ENCODE peak calls at places on chromosomes 11 and 22, in seven cellular contexts. One of them, this sample, is unnamed. For H3K4me1 and H3K36me3, the result is how much of the 10 kb centered on the place peaks cover.

GRCh38 chr11:106670069-106670468 is 348.2 kb downstream of the GUCY1A2 start:
- DNase-seq in tibial artery: no peak
- DNase-seq in cardiac muscle cell: no peak
- DNase-seq in mammary epithelial cell: no peak
- DNase-seq in left ventricle myocardium inferior: no peak
- DNase-seq in aorta: no peak
- DNase-seq in fibroblast of lung: no peak
- DNase-seq in this sample: no peak

GRCh38 chr22:23113847-23114720 is 27.7 kb downstream of the RSPH14 start:
- DNase-seq in left ventricle myocardium inferior: no peak
- DNase-seq in mammary epithelial cell: no peak
- DNase-seq in cardiac muscle cell: no peak
- DNase-seq in aorta: no peak
- DNase-seq in tibial artery: no peak
- DNase-seq in fibroblast of lung: no peak
- DNase-seq in this sample: no peak

GRCh38 chr11:36509265-36509664 is 807 bp downstream of the TRAF6 start:
- DNase-seq in cardiac muscle cell: peak
- DNase-seq in fibroblast of lung: peak
- DNase-seq in mammary epithelial cell: peak
- DNase-seq in left ventricle myocardium inferior: no peak
- DNase-seq in aorta: no peak
- DNase-seq in tibial artery: no peak
- DNase-seq in this sample: no peak

GRCh38 chr22:22944268-22944985 is 56.8 kb downstream of the IGLL5 start:
- DNase-seq in left ventricle myocardium inferior: no peak
- DNase-seq in fibroblast of lung: no peak
- DNase-seq in cardiac muscle cell: no peak
- DNase-seq in tibial artery: no peak
- DNase-seq in mammary epithelial cell: no peak
- DNase-seq in aorta: no peak
- DNase-seq in this sample: no peak

GRCh38 chr22:20130319-20130718 is 1.3 kb upstream of the ZDHHC8 start:
- DNase-seq in left ventricle myocardium inferior: no peak
- DNase-seq in mammary epithelial cell: no peak
- DNase-seq in fibroblast of lung: no peak
- DNase-seq in tibial artery: no peak
- DNase-seq in cardiac muscle cell: no peak
- DNase-seq in aorta: no peak
- DNase-seq in this sample: no peak

GRCh38 chr11:16154715-16155396 is 201.5 kb downstream of the SOX6 start:
- DNase-seq in cardiac muscle cell: peak
- DNase-seq in left ventricle myocardium inferior: no peak
- DNase-seq in aorta: no peak
- DNase-seq in mammary epithelial cell: peak
- DNase-seq in fibroblast of lung: no peak
- DNase-seq in tibial artery: no peak
- DNase-seq in this sample: no peak

GRCh38 chr11:67996622-67997459 is 7.1 kb downstream of the UNC93B1 start:
- DNase-seq in mammary epithelial cell: no peak
- DNase-seq in aorta: peak
- DNase-seq in cardiac muscle cell: peak
- DNase-seq in tibial artery: no peak
- DNase-seq in fibroblast of lung: peak
- DNase-seq in left ventricle myocardium inferior: peak
- DNase-seq in this sample: no peak

GRCh38 chr11:9144828-9145227 is 53.4 kb upstream of the SCUBE2 start:
- DNase-seq in left ventricle myocardium inferior: no peak
- DNase-seq in aorta: no peak
- DNase-seq in tibial artery: no peak
- DNase-seq in cardiac muscle cell: no peak
- DNase-seq in fibroblast of lung: no peak
- DNase-seq in mammary epithelial cell: peak
- DNase-seq in this sample: no peak

GRCh38 chr11:72793081-72793451 is 781 bp downstream of the STARD10 start:
- DNase-seq in cardiac muscle cell: no peak
- DNase-seq in left ventricle myocardium inferior: no peak
- DNase-seq in mammary epithelial cell: no peak
- DNase-seq in tibial artery: no peak
- DNase-seq in fibroblast of lung: no peak
- DNase-seq in aorta: no peak
- DNase-seq in this sample: no peak

GRCh38 chr11:127110542-127110941 is 110.0 kb upstream of the KIRREL3 start:
- DNase-seq in aorta: no peak
- DNase-seq in mammary epithelial cell: no peak
- DNase-seq in left ventricle myocardium inferior: no peak
- DNase-seq in fibroblast of lung: no peak
- DNase-seq in cardiac muscle cell: no peak
- DNase-seq in tibial artery: no peak
- DNase-seq in this sample: no peak

GRCh38 chr11:94129505-94130335 is 1.1 kb downstream of the PANX1 start:
- DNase-seq in cardiac muscle cell: peak
- DNase-seq in tibial artery: no peak
- DNase-seq in fibroblast of lung: peak
- DNase-seq in mammary epithelial cell: no peak
- DNase-seq in aorta: no peak
- DNase-seq in left ventricle myocardium inferior: no peak
- DNase-seq in this sample: no peak

GRCh38 chr11:115201121-115201792 is 303.0 kb downstream of the CADM1 start:
- DNase-seq in left ventricle myocardium inferior: no peak
- DNase-seq in fibroblast of lung: peak
- DNase-seq in aorta: no peak
- DNase-seq in mammary epithelial cell: peak
- DNase-seq in tibial artery: no peak
- DNase-seq in cardiac muscle cell: no peak
- DNase-seq in this sample: no peak

GRCh38 chr11:22792497-22792896 is 37.1 kb downstream of the SVIP start:
- DNase-seq in left ventricle myocardium inferior: no peak
- DNase-seq in fibroblast of lung: peak
- DNase-seq in mammary epithelial cell: peak
- DNase-seq in aorta: no peak
- DNase-seq in cardiac muscle cell: peak
- DNase-seq in tibial artery: no peak
- DNase-seq in this sample: no peak

GRCh38 chr11:68889948-68890446 is 13.6 kb downstream of the MRPL21 start:
- DNase-seq in left ventricle myocardium inferior: peak
- DNase-seq in mammary epithelial cell: no peak
- DNase-seq in tibial artery: peak
- DNase-seq in aorta: peak
- DNase-seq in cardiac muscle cell: peak
- DNase-seq in fibroblast of lung: peak
- DNase-seq in this sample: no peak

GRCh38 chr11:130612291-130612802 is 163.9 kb downstream of the ADAMTS15 start:
- DNase-seq in tibial artery: peak
- DNase-seq in fibroblast of lung: peak
- DNase-seq in cardiac muscle cell: peak
- DNase-seq in mammary epithelial cell: peak
- DNase-seq in aorta: no peak
- DNase-seq in left ventricle myocardium inferior: no peak
- DNase-seq in this sample: no peak
- H3K27ac ChIP-seq in tibial artery: peak
- H3K27ac ChIP-seq in fibroblast of lung: peak
- H3K27ac ChIP-seq in cardiac muscle cell: peak
- H3K27ac ChIP-seq in mammary epithelial cell: peak
- H3K27ac ChIP-seq in aorta: peak
- H3K27ac ChIP-seq in left ventricle myocardium inferior: peak
- H3K27ac ChIP-seq in this sample: no peak

GRCh38 chr11:114168691-114169090 is 109.2 kb downstream of the ZBTB16 start:
- DNase-seq in mammary epithelial cell: no peak
- DNase-seq in aorta: no peak
- DNase-seq in fibroblast of lung: no peak
- DNase-seq in cardiac muscle cell: no peak
- DNase-seq in left ventricle myocardium inferior: no peak
- DNase-seq in tibial artery: no peak
- DNase-seq in this sample: no peak

GRCh38 chr11:114169321-114169749 is 109.8 kb downstream of the ZBTB16 start:
- DNase-seq in left ventricle myocardium inferior: peak
- DNase-seq in mammary epithelial cell: no peak
- DNase-seq in fibroblast of lung: peak
- DNase-seq in cardiac muscle cell: no peak
- DNase-seq in aorta: no peak
- DNase-seq in tibial artery: peak
- DNase-seq in this sample: peak

GRCh38 chr11:114171257-114172054 is 111.9 kb downstream of the ZBTB16 start:
- DNase-seq in tibial artery: peak
- DNase-seq in cardiac muscle cell: peak
- DNase-seq in fibroblast of lung: peak
- DNase-seq in mammary epithelial cell: no peak
- DNase-seq in left ventricle myocardium inferior: peak
- DNase-seq in aorta: peak
- DNase-seq in this sample: peak

GRCh38 chr11:114172055-114172861 is 112.7 kb downstream of the ZBTB16 start:
- DNase-seq in left ventricle myocardium inferior: no peak
- DNase-seq in cardiac muscle cell: no peak
- DNase-seq in fibroblast of lung: no peak
- DNase-seq in mammary epithelial cell: no peak
- DNase-seq in tibial artery: peak
- DNase-seq in aorta: no peak
- DNase-seq in this sample: peak

GRCh38 chr11:114170226-114170625 is 110.7 kb downstream of the ZBTB16 start:
- DNase-seq in fibroblast of lung: no peak
- DNase-seq in left ventricle myocardium inferior: no peak
- DNase-seq in tibial artery: no peak
- DNase-seq in aorta: no peak
- DNase-seq in mammary epithelial cell: no peak
- DNase-seq in cardiac muscle cell: no peak
- DNase-seq in this sample: no peak
- H3K4me1 ChIP-seq in fibroblast of lung: under half
- H3K4me1 ChIP-seq in left ventricle myocardium inferior: half or more
- H3K4me1 ChIP-seq in tibial artery: half or more
- H3K4me1 ChIP-seq in aorta: under half
- H3K4me1 ChIP-seq in mammary epithelial cell: under half
- H3K4me1 ChIP-seq in cardiac muscle cell: half or more
- H3K4me1 ChIP-seq in this sample: half or more

DNA sequence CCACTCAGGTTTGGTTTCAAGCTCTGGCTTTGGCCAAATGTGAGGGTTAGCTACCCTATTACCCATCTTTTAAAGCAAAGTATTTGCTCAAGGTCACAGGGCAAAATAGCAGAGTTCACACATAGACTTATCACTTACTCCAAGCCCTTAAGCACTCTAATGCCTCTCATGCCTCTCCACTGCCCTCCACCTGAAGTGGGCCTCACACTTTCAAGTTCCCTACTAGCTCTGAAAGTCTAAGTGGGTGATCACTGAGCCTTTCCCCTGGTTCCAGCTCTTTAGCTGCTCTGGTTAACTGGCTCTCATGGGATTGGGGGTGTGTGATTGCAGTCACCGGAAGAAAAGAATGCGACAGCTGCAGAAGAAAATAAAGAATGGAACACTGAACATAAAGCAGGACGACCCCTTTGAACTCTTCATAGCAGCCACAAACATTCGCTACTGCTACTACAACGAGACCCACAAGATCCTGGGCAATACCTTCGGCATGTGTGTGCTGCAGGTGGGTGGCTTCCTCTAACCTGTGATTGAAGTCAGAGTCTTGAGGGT is 6.4 kb downstream of the NAT10 start:
- DNase-seq in tibial artery: no peak
- DNase-seq in fibroblast of lung: no peak
- DNase-seq in cardiac muscle cell: no peak
- DNase-seq in mammary epithelial cell: no peak
- DNase-seq in aorta: no peak
- DNase-seq in left ventricle myocardium inferior: no peak
- DNase-seq in this sample: no peak
- H3K36me3 ChIP-seq in tibial artery: half or more
- H3K36me3 ChIP-seq in fibroblast of lung: under half
- H3K36me3 ChIP-seq in cardiac muscle cell: under half
- H3K36me3 ChIP-seq in mammary epithelial cell: half or more
- H3K36me3 ChIP-seq in aorta: under half
- H3K36me3 ChIP-seq in left ventricle myocardium inferior: half or more
- H3K36me3 ChIP-seq in this sample: half or more

GRCh38 chr11:12455938-12456337 is 78.6 kb downstream of the PARVA start:
- DNase-seq in mammary epithelial cell: no peak
- DNase-seq in tibial artery: no peak
- DNase-seq in cardiac muscle cell: peak
- DNase-seq in aorta: no peak
- DNase-seq in left ventricle myocardium inferior: no peak
- DNase-seq in fibroblast of lung: peak
- DNase-seq in this sample: no peak
- H3K27ac ChIP-seq in mammary epithelial cell: no peak
- H3K27ac ChIP-seq in tibial artery: peak
- H3K27ac ChIP-seq in cardiac muscle cell: no peak
- H3K27ac ChIP-seq in aorta: peak
- H3K27ac ChIP-seq in left ventricle myocardium inferior: no peak
- H3K27ac ChIP-seq in fibroblast of lung: peak
- H3K27ac ChIP-seq in this sample: no peak

GRCh38 chr11:117313103-117313502 is 3.0 kb downstream of the BACE1 start:
- DNase-seq in aorta: no peak
- DNase-seq in tibial artery: no peak
- DNase-seq in fibroblast of lung: no peak
- DNase-seq in cardiac muscle cell: no peak
- DNase-seq in left ventricle myocardium inferior: no peak
- DNase-seq in mammary epithelial cell: no peak
- DNase-seq in this sample: no peak
- H3K4me1 ChIP-seq in aorta: under half
- H3K4me1 ChIP-seq in tibial artery: under half
- H3K4me1 ChIP-seq in fibroblast of lung: under half
- H3K4me1 ChIP-seq in cardiac muscle cell: under half
- H3K4me1 ChIP-seq in left ventricle myocardium inferior: under half
- H3K4me1 ChIP-seq in mammary epithelial cell: under half
- H3K4me1 ChIP-seq in this sample: under half

This sample was measured in gastrocnemius medialis.